ENCODE peak calls at places on chromosomes 13 and 19, in six cellular contexts. C, R, I, Q, Y and J are unnamed samples.
A peak's percentile ranks its signal among the peaks of the same experiment; 100 is the strongest.

GRCh38 chr19:38596057-38596981 is 21.4 kb downstream of the MAP4K1 start:
- DNase-seq in C (no peak), R (no peak), I (no peak), Q (peak; percentile 98), Y (no peak), J (no peak)

GRCh38 chr19:29645911-29646310 is 19.4 kb upstream of the PLEKHF1 start:
- DNase-seq in C (no peak), R (no peak), I (no peak), Q (no peak), Y (peak; percentile 83), J (no peak)

GRCh38 chr13:27375686-27376326 is 48.6 kb upstream of the GTF3A start:
- DNase-seq in C (peak; percentile 26), R (peak; percentile 61), I (no peak), Q (peak; percentile 93), Y (peak; percentile 74), J (no peak)

GRCh38 chr13:98352226-98352625 is 175.2 kb upstream of the RNF113B start:
- DNase-seq in C (no peak), R (no peak), I (no peak), Q (no peak), Y (no peak), J (no peak)

GRCh38 chr13:113653264-113654174 is 4.5 kb downstream of the ATP4B start:
- DNase-seq in C (no peak), R (no peak), I (no peak), Q (no peak), Y (no peak), J (no peak)

GRCh38 chr13:45863716-45864590 is 12.4 kb upstream of the SIAH3 start:
- DNase-seq in C (no peak), R (no peak), I (no peak), Q (peak; percentile 37), Y (no peak), J (no peak)

GRCh38 chr13:89726690-89727435 is 1620.6 kb upstream of the MIR17HG start:
- DNase-seq in C (peak; percentile 26), R (no peak), I (no peak), Q (no peak), Y (peak; percentile 76), J (peak; percentile 43)

GRCh38 chr19:16361926-16362325 is 37.3 kb downstream of the KLF2 start:
- DNase-seq in C (no peak), R (no peak), I (no peak), Q (no peak), Y (no peak), J (no peak)

GRCh38 chr19:19873381-19873780 is 7.7 kb downstream of the ZNF253 start:
- DNase-seq in C (no peak), R (no peak), I (no peak), Q (no peak), Y (no peak), J (no peak)

GRCh38 chr13:104289400-104289799 is 1223.2 kb upstream of the SLC10A2 start:
- DNase-seq in C (no peak), R (no peak), I (no peak), Q (no peak), Y (no peak), J (no peak)

GRCh38 chr19:57317503-57317902 is 2.8 kb upstream of the ZNF543 start:
- DNase-seq in C (no peak), R (no peak), I (no peak), Q (peak; percentile 66), Y (no peak), J (no peak)
- H3K4me3 ChIP-seq in C (peak overlapping the region; percentile 36), R (no peak overlapping the region), I (peak overlapping the region; percentile 19), Q (peak overlapping the region; percentile 54), Y (peak overlapping the region; percentile 29), J (no peak overlapping the region)

GRCh38 chr19:49148784-49149651 is 6.2 kb downstream of the HRC start:
- DNase-seq in C (peak; percentile 76), R (peak; percentile 77), I (peak; percentile 45), Q (peak; percentile 99), Y (peak; percentile 94), J (peak; percentile 66)
- TF ChIP-seq CTCF in C (no peak), R (no peak), I (no peak), Q (no peak), Y (no peak), J (no peak)

GRCh38 chr19:4759388-4760284 is 31.9 kb upstream of the FEM1A start:
- DNase-seq in C (peak; percentile 44), R (peak; percentile 48), I (peak; percentile 31), Q (peak; percentile 97), Y (peak; percentile 85), J (peak; percentile 65)
- H3K4me3 ChIP-seq in C (peak overlapping the region; percentile 47), R (peak overlapping the region; percentile 43), I (peak overlapping the region; percentile 37), Q (peak overlapping the region; percentile 66), Y (peak overlapping the region; percentile 32), J (peak overlapping the region; percentile 45)

GRCh38 chr19:48954595-48955307 is at the start of gene BAX:
- DNase-seq in C (peak; percentile 87), R (peak; percentile 85), I (peak; percentile 68), Q (peak; percentile 98), Y (peak; percentile 97), J (peak; percentile 83)
- TF ChIP-seq CTCF in C (peak; percentile 3), R (no peak), I (no peak), Q (no peak), Y (no peak), J (no peak)

GRCh38 chr13:33676700-33677048 is 141.3 kb upstream of the RFC3 start:
- DNase-seq in C (peak; percentile 1), R (no peak), I (no peak), Q (peak; percentile 4), Y (peak; percentile 67), J (peak; percentile 18)

GRCh38 chr13:33677215-33677614 is 140.7 kb upstream of the RFC3 start:
- DNase-seq in C (no peak), R (no peak), I (no peak), Q (no peak), Y (no peak), J (no peak)

GRCh38 chr13:33679658-33680012 is 138.3 kb upstream of the RFC3 start:
- DNase-seq in C (no peak), R (no peak), I (no peak), Q (no peak), Y (no peak), J (no peak)

GRCh38 chr13:33678084-33678483 is 139.9 kb upstream of the RFC3 start:
- DNase-seq in C (no peak), R (no peak), I (no peak), Q (peak; percentile 26), Y (no peak), J (no peak)

DNA sequence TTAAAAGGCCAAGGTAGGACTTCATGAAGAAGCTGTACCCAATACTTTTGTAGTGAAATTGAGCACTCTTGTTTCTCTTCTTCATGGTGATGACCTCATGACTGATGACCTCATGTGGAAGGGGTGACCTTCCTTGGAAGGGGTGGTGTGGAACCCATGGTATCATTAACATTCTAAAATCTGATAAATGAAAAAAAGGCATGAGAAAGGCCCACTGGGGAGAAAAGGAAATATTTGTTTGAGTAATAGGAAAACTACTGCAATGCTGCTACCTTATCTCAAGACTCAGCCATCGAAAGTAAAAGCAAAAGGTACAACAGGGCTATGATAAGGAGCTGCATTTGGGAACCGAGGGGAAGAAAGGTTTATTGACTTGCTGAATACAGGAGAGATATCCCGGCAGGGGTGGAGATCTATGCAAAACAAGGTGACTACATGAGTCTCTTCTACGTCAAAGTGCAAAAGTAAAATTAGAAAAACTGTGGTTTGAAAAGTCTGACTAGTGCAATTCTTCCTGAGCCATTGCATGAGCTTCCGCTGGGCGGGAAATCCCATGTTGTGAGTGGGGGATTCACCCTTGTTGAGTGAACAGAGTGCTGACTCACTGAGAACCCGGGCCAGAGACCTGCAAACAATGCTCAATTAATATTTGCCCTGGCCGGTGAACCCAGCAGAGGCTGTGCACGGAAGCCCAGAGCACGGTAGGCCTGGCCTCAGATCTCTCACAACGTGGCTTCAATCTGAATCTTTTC is 138.9 kb upstream of the RFC3 start:
- DNase-seq in C (no peak), R (peak; percentile 54), I (no peak), Q (peak; percentile 1), Y (peak; percentile 95), J (peak; percentile 35)
- H3K4me3 ChIP-seq in C (no peak overlapping the region), R (no peak overlapping the region), I (no peak overlapping the region), Q (no peak overlapping the region), Y (peak overlapping the region; percentile 51), J (no peak overlapping the region)

DNA sequence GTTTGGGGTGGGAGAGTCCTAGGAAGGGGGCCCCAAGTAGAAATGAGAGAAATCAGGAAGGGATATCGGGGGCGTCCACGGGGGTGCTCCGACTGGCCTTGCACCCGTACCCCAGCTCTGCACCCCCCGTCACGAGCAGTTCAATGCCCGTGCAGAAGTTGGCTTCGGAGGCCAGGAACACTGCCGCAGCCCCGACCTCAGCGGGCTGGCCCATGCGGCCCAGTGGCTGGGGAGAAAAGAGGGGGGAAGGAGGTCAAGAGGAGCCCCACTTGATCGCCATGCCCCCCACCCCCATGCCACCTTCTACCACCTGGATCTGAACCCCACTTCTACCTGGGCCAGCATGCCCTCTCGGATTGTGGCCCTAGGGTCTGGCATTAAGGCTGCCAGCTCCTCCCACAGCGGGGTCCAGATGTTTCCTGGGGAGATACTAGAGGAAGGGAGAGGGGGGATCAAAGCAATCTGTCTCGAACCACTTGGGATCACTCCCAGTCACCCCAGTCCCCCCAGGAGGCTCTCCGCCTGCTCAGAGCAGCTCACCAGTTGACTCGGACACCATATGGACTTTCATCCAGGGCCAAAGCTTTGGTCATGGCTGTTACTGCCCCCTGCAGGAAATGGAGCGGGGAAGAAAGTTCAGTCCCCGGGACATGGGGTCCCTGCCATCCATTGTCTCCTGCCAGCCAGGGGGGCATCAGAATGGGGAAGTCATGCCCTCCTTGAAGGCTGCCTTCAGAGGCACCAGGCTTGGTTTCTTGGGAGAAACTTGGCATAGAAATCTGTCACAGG is 2.5 kb upstream of the BCAT2 start:
- DNase-seq in C (no peak), R (no peak), I (no peak), Q (peak; percentile 69), Y (no peak), J (no peak)
- TF ChIP-seq CTCF in C (peak; percentile 24), R (no peak), I (peak; percentile 10), Q (peak; percentile 68), Y (peak; percentile 22), J (peak; percentile 34)